ENCODE peak calls at places on chromosomes 6 and 20, in four cellular contexts. A is stimulated activated CD4-positive, alpha-beta T cell treated with anti-CD3 and anti-CD28 coated beads, Interleukin-15, amount 100 ng/mL, for 24 hours; I is HT1080; O is breast epithelium. L is an unnamed sample.
A peak's percentile ranks its signal among the peaks of the same experiment; 100 is the strongest.

GRCh38 chr20:23180451-23180921 is 94.4 kb upstream of the CD93 start:
- DNase-seq in A (no peak), I (no peak), O (no peak), L (no peak)

GRCh38 chr20:41716436-41716835 is 98.3 kb upstream of the CHD6 start:
- DNase-seq in A (no peak), I (peak; percentile 17), O (no peak), L (no peak)

GRCh38 chr6:107692351-107692750 is 131.8 kb downstream of the SCML4 start:
- DNase-seq in A (no peak), I (peak; percentile 22), O (no peak), L (no peak)

GRCh38 chr20:47360207-47360488 is 3.6 kb upstream of the ZMYND8 start:
- DNase-seq in A (no peak), I (no peak), O (peak; percentile 87), L (no peak)

GRCh38 chr20:37537505-37537904 is 9.8 kb upstream of the BLCAP start:
- DNase-seq in A (no peak), I (no peak), O (no peak), L (peak; percentile 35)

GRCh38 chr6:5084192-5084786 is 852 bp upstream of the PPP1R3G start:
- DNase-seq in A (peak; percentile 9), I (no peak), O (no peak), L (peak; percentile 73)

GRCh38 chr6:18528084-18528743 is 141.1 kb downstream of the RNF144B start:
- DNase-seq in A (no peak), I (peak; percentile 21), O (no peak), L (no peak)

GRCh38 chr20:11178946-11179654 is 505.3 kb upstream of the JAG1 start:
- DNase-seq in A (no peak), I (peak; percentile 95), O (no peak), L (no peak)

GRCh38 chr20:13423472-13424173 is 202.5 kb downstream of the ISM1 start:
- DNase-seq in A (no peak), I (no peak), O (no peak), L (no peak)

GRCh38 chr20:41308290-41308691 is 9.2 kb downstream of the ZHX3 start:
- DNase-seq in A (no peak), I (peak; percentile 89), O (no peak), L (no peak)

GRCh38 chr20:3560578-3560977 is 89.8 kb downstream of the ATRN start:
- DNase-seq in A (no peak), I (peak; percentile 20), O (no peak), L (no peak)